ENCODE peak calls at places on chromosomes 4 and X, in nine cellular contexts. H is SK-N-MC; C is brain microvascular endothelial cell; V is activated CD4-positive, alpha-beta T cell treated with anti-CD3 and anti-CD28 coated beads for 1 hour; J is breast epithelium; M is RCC 7860; F is stimulated activated CD8-positive, alpha-beta memory T cell treated with anti-CD3 and anti-CD28 coated beads, Interleukin-12 subunit alpha, Interleukin-12 subunit beta, amount 100 ng/mL, for 4 hours; S is SW480; X is iPS DF 6.9. P is an unnamed sample.

GRCh38 chr4:93370256-93370655 is 458.3 kb upstream of the ATOH1 start:
- DNase-seq in J (no peak), V (no peak), F (no peak), C (no peak), M (no peak), H (no peak), S (no peak), X (no peak), P (no peak)

GRCh38 chr4:2044119-2044485 is 15.0 kb upstream of the NAT8L start:
- DNase-seq in X (no peak), H (no peak), C (no peak), S (no peak), M (no peak), J (no peak), F (no peak), V (no peak), P (no peak)

GRCh38 chrX:150450519-150451177 is 87.5 kb downstream of the MAMLD1 start:
- DNase-seq in M (no peak), V (no peak), X (no peak), S (peak), C (no peak), F (no peak), J (no peak), H (no peak), P (no peak)

GRCh38 chr4:176708771-176709311 is 83.9 kb downstream of the VEGFC start:
- DNase-seq in J (no peak), C (no peak), M (no peak), F (no peak), V (no peak), S (no peak), H (no peak), X (no peak), P (no peak)

GRCh38 chrX:69232945-69233344 is 67.7 kb upstream of the PJA1 start:
- DNase-seq in S (no peak), C (no peak), H (no peak), X (no peak), V (no peak), F (no peak), M (no peak), J (no peak), P (no peak)

GRCh38 chrX:49172280-49172780 is 632 bp downstream of the PLP2 start:
- DNase-seq in M (peak), S (peak), C (no peak), F (peak), X (no peak), H (no peak), J (peak), V (peak), P (peak)

GRCh38 chr4:105843941-105844340 is 51.3 kb upstream of the NPNT start:
- DNase-seq in V (no peak), J (no peak), F (no peak), H (no peak), S (no peak), X (no peak), M (no peak), C (no peak), P (no peak)

GRCh38 chr4:177448850-177449249 is 6.6 kb upstream of the AGA start:
- DNase-seq in J (no peak), S (no peak), H (peak), X (no peak), V (no peak), F (no peak), M (no peak), C (no peak), P (no peak)

GRCh38 chr4:94961420-94961819 is 203.7 kb downstream of the BMPR1B start:
- DNase-seq in J (no peak), F (no peak), H (no peak), M (no peak), C (peak), X (no peak), V (no peak), S (no peak), P (no peak)

GRCh38 chrX:10280061-10280460 is 123.3 kb downstream of the CLCN4 start:
- DNase-seq in J (no peak), H (no peak), S (no peak), X (no peak), F (no peak), V (no peak), M (no peak), C (no peak), P (no peak)

GRCh38 chr4:53734182-53734581 is 142.9 kb upstream of the LNX1 start:
- DNase-seq in C (no peak), V (no peak), J (no peak), S (no peak), F (no peak), M (no peak), X (no peak), H (no peak), P (no peak)

GRCh38 chr4:84848432-84848831 is 118.1 kb downstream of the WDFY3 start:
- DNase-seq in C (no peak), J (no peak), H (no peak), S (no peak), F (no peak), V (no peak), M (no peak), X (no peak), P (no peak)

GRCh38 chr4:48012819-48013218 is 3.7 kb downstream of the CNGA1 start:
- DNase-seq in J (no peak), C (no peak), S (no peak), F (no peak), X (no peak), H (no peak), M (no peak), V (no peak), P (peak)

GRCh38 chr4:146317783-146318182 is 103.4 kb downstream of the REELD1 start:
- DNase-seq in M (no peak), V (no peak), S (no peak), C (no peak), X (no peak), H (no peak), F (no peak), J (no peak), P (no peak)